ENCODE peak calls at places on chromosomes 3 and 15, in four cellular contexts. B is GM23338, K is PC-3, Y is GM23248. M is an unnamed sample.

GRCh38 chr15:98997312-98997711 is 10.3 kb downstream of the PGPEP1L start:
- DNase-seq in B (no peak), K (no peak), Y (no peak), M (no peak)

GRCh38 chr3:101200461-101200860 is 119.9 kb downstream of the IMPG2 start:
- DNase-seq in B (no peak), K (no peak), Y (no peak), M (no peak)

GRCh38 chr3:98612587-98612986 is 19.2 kb upstream of the CPOX start:
- DNase-seq in B (peak; percentile 66), K (peak; percentile 44), Y (no peak), M (no peak)

GRCh38 chr3:143480306-143480852 is 360.8 kb downstream of the CHST2 start:
- DNase-seq in B (no peak), K (no peak), Y (peak; percentile 45), M (no peak)

GRCh38 chr15:70236306-70237103 is 138.8 kb upstream of the TLE3 start:
- DNase-seq in B (no peak), K (peak; percentile 66), Y (peak; percentile 97), M (no peak)

GRCh38 chr15:31442203-31443090 is 115.8 kb downstream of the KLF13 start:
- DNase-seq in B (peak; percentile 61), K (peak; percentile 2), Y (peak; percentile 93), M (no peak)

GRCh38 chr3:13811614-13812013 is 68.3 kb downstream of the WNT7A start:
- DNase-seq in B (no peak), K (no peak), Y (no peak), M (no peak)

GRCh38 chr3:123286308-123287023 is 84.7 kb downstream of the SEC22A start:
- DNase-seq in B (peak; percentile 94), K (peak; percentile 83), Y (peak; percentile 83), M (peak; percentile 55)

GRCh38 chr15:69628256-69629093 is 175.9 kb downstream of the RPLP1 start:
- DNase-seq in B (no peak), K (no peak), Y (no peak), M (no peak)

GRCh38 chr3:85567074-85567676 is 608.4 kb downstream of the CADM2 start:
- DNase-seq in B (peak; percentile 84), K (peak; percentile 71), Y (peak; percentile 61), M (no peak)

GRCh38 chr3:162142511-162142910 is 645.9 kb downstream of the OTOL1 start:
- DNase-seq in B (no peak), K (peak; percentile 53), Y (peak; percentile 87), M (no peak)

GRCh38 chr15:51203797-51204196 is 109.1 kb upstream of the TNFAIP8L3 start:
- DNase-seq in B (no peak), K (peak; percentile 53), Y (peak; percentile 96), M (no peak)

GRCh38 chr3:68504185-68504584 is 428.2 kb downstream of the TAFA4 start:
- DNase-seq in B (peak; percentile 11), K (no peak), Y (no peak), M (no peak)

GRCh38 chr3:178492496-178492895 is 43.7 kb upstream of the KCNMB2 start:
- DNase-seq in B (no peak), K (no peak), Y (no peak), M (no peak)

GRCh38 chr3:71392277-71392676 is 191.3 kb downstream of the FOXP1 start:
- DNase-seq in B (no peak), K (no peak), Y (no peak), M (no peak)

GRCh38 chr15:63466378-63467192 is 37.8 kb upstream of the USP3 start:
- DNase-seq in B (peak; percentile 85), K (peak; percentile 72), Y (peak; percentile 66), M (peak; percentile 38)

GRCh38 chr3:34056951-34057390 is 258.5 kb downstream of the PDCD6IP start:
- DNase-seq in B (no peak), K (no peak), Y (peak; percentile 22), M (no peak)

GRCh38 chr3:143135150-143135549 is 15.6 kb downstream of the CHST2 start:
- DNase-seq in B (no peak), K (peak; percentile 87), Y (peak; percentile 97), M (peak; percentile 34)

GRCh38 chr15:90232941-90233700 is 620 bp downstream of the CIB1 start:
- DNase-seq in B (peak; percentile 87), K (peak; percentile 60), Y (peak; percentile 74), M (peak; percentile 68)

GRCh38 chr3:2950159-2950558 is 160.0 kb downstream of the IL5RA start:
- DNase-seq in B (no peak), K (no peak), Y (no peak), M (no peak)

GRCh38 chr3:32841875-32842505 is 24.2 kb downstream of the TRIM71 start:
- DNase-seq in B (no peak), K (peak; percentile 84), Y (no peak), M (no peak)
- H3F3A ChIP-seq in B (peaks cover 39% of the 10 kb centered on the region), K (peaks cover 7% of the 10 kb centered on the region), Y (no peaks in the 10 kb centered on the region), M (no peaks in the 10 kb centered on the region)

GRCh38 chr15:38062679-38063078 is 128.2 kb downstream of the TMCO5A start:
- DNase-seq in B (no peak), K (no peak), Y (peak; percentile 63), M (no peak)

GRCh38 chr15:38061856-38062649 is 127.6 kb downstream of the TMCO5A start:
- DNase-seq in B (no peak), K (no peak), Y (no peak), M (no peak)

GRCh38 chr15:38054488-38054887 is 120.0 kb downstream of the TMCO5A start:
- DNase-seq in B (no peak), K (peak; percentile 39), Y (peak; percentile 93), M (no peak)

GRCh38 chr15:38058596-38059075 is 124.2 kb downstream of the TMCO5A start:
- DNase-seq in B (peak; percentile 89), K (no peak), Y (no peak), M (no peak)

DNA sequence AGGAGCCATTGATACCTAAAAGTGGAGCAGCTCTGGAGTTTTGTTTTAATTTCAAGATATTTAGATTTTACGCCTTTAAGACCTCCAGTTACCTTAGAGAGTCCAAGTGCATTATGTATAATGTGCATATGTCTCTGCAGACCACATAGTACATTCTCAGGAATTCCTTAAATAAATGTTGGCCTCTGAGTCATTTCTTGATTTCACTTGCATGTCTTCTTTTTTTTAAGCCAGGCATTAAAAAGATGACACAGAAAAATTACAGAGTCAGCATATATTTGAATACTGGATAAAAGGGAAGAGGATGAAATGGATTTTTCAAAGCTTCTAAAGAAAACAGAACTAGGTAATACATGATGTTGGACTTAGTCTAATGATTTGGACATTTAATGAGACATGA is 125.2 kb downstream of the TMCO5A start:
- DNase-seq in B (no peak), K (peak; percentile 81), Y (peak; percentile 60), M (no peak)
- H3K27me3 ChIP-seq in B (no peaks in the 10 kb centered on the region), K (no peaks in the 10 kb centered on the region), Y (no peaks in the 10 kb centered on the region), M (no peaks in the 10 kb centered on the region)

DNA sequence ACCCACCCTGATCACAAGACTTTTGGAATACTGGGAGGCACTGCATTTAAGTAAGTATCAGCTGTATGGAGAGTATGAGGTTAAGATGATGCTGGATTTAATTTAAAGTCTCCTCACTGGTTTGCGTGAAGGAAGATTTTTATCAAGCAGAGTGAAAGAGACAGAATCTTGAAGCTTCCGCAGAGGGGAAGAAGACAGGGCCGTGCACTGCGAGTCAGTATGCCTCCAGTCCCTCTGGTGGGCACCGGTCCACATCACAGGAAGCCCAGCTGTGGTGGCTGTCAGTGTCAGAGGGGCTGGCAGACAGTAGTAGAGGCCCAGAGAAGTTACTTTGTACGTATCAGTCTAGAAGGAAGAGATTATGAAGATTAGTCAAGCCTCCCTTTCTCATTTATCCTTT is 379.0 kb upstream of the TPRG1 start:
- DNase-seq in B (peak; percentile 64), K (no peak), Y (peak; percentile 45), M (no peak)
- H3F3A ChIP-seq in B (no peaks in the 10 kb centered on the region), K (no peaks in the 10 kb centered on the region), Y (peaks cover 49% of the 10 kb centered on the region), M (no peaks in the 10 kb centered on the region)

GRCh38 chr3:150930839-150931238 is 25.6 kb upstream of the MINDY4B start:
- DNase-seq in B (no peak), K (no peak), Y (no peak), M (no peak)

GRCh38 chr3:150925751-150926201 is 20.5 kb upstream of the MINDY4B start:
- DNase-seq in B (peak; percentile 96), K (peak; percentile 61), Y (peak; percentile 51), M (no peak)

GRCh38 chr3:150928234-150928633 is 23.0 kb upstream of the MINDY4B start:
- DNase-seq in B (no peak), K (no peak), Y (no peak), M (no peak)

GRCh38 chr3:150922611-150923010 is 17.4 kb upstream of the MINDY4B start:
- DNase-seq in B (peak; percentile 84), K (no peak), Y (peak; percentile 45), M (no peak)

GRCh38 chr3:150926328-150926727 is 21.1 kb upstream of the MINDY4B start:
- DNase-seq in B (no peak), K (no peak), Y (no peak), M (no peak)
- H3K27me3 ChIP-seq in B (no peaks in the 10 kb centered on the region), K (peaks cover 42% of the 10 kb centered on the region), Y (peaks cover 48% of the 10 kb centered on the region), M (peaks cover 4% of the 10 kb centered on the region)

GRCh38 chr3:113260980-113261920 is 49.9 kb downstream of the BOC start:
- DNase-seq in B (no peak), K (no peak), Y (no peak), M (no peak)

GRCh38 chr3:113264249-113264648 is 52.9 kb downstream of the BOC start:
- DNase-seq in B (peak; percentile 81), K (no peak), Y (no peak), M (no peak)

GRCh38 chr3:113261996-113262665 is 50.8 kb downstream of the BOC start:
- DNase-seq in B (no peak), K (no peak), Y (peak; percentile 44), M (no peak)

GRCh38 chr3:113264741-113265140 is 53.4 kb downstream of the BOC start:
- DNase-seq in B (peak; percentile 44), K (no peak), Y (no peak), M (no peak)

DNA sequence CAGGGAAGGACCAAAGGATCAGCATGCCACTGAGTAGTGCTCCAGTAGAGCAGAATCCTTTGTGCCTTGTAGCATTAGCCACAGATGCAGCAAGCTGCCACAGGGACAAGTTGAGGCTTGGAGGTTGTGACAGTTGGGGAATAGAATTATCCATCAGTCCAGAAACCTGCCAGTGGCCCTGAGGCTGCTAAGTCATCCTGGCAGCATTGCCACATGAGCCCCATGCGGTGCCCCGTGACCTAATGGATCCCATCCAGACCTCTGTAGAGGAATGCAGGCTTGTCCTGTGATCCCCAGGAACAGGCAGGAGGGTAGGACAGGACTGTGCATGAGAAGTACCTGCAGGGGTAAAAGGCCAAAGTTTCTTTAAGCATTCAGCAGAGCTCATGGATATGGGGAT is 51.7 kb downstream of the BOC start:
- DNase-seq in B (no peak), K (no peak), Y (no peak), M (no peak)
- H3F3A ChIP-seq in B (no peaks in the 10 kb centered on the region), K (no peaks in the 10 kb centered on the region), Y (peaks cover 3% of the 10 kb centered on the region), M (no peaks in the 10 kb centered on the region)

M was measured in PC-9.